ENCODE peak calls at places on chromosome 7, in ten cellular contexts. U, D, V, Q, L, Z, C, A, S and T are unnamed samples.

GRCh38 chr7:147146169-147146568 is 1029.6 kb downstream of the CNTNAP2 start:
- DNase-seq in U (no peak), D (no peak), V (no peak), Q (no peak), L (no peak), Z (no peak), C (no peak), A (no peak), S (no peak), T (no peak)

GRCh38 chr7:37081436-37081835 is 357.1 kb upstream of the AOAH start:
- DNase-seq in U (no peak), D (no peak), V (no peak), Q (peak), L (no peak), Z (no peak), C (no peak), A (no peak), S (no peak), T (no peak)

GRCh38 chr7:138979226-138979979 is 1.8 kb downstream of the KIAA1549 start:
- DNase-seq in U (no peak), D (no peak), V (no peak), Q (no peak), L (no peak), Z (no peak), C (no peak), A (no peak), S (no peak), T (peak)

GRCh38 chr7:22329816-22330524 is 27.0 kb downstream of the RAPGEF5 start:
- DNase-seq in U (no peak), D (no peak), V (no peak), Q (no peak), L (no peak), Z (no peak), C (no peak), A (no peak), S (no peak), T (no peak)

GRCh38 chr7:35617076-35617475 is 77.9 kb downstream of the HERPUD2 start:
- DNase-seq in U (no peak), D (no peak), V (no peak), Q (no peak), L (no peak), Z (no peak), C (no peak), A (no peak), S (no peak), T (no peak)

GRCh38 chr7:17233643-17234397 is 64.6 kb upstream of the AHR start:
- DNase-seq in U (no peak), D (no peak), V (no peak), Q (no peak), L (no peak), Z (no peak), C (peak), A (no peak), S (no peak), T (no peak)

GRCh38 chr7:155477469-155477868 is 19.5 kb downstream of the EN2 start:
- DNase-seq in U (no peak), D (no peak), V (no peak), Q (no peak), L (no peak), Z (peak), C (no peak), A (no peak), S (no peak), T (no peak)

GRCh38 chr7:152081088-152081487 is 55.6 kb downstream of the GALNT11 start:
- DNase-seq in U (no peak), D (no peak), V (no peak), Q (no peak), L (no peak), Z (no peak), C (no peak), A (no peak), S (peak), T (no peak)

GRCh38 chr7:94401411-94401810 is 6.7 kb downstream of the COL1A2 start:
- DNase-seq in U (no peak), D (no peak), V (no peak), Q (no peak), L (no peak), Z (no peak), C (no peak), A (no peak), S (no peak), T (no peak)

GRCh38 chr7:88169717-88170320 is 50.0 kb downstream of the SRI start:
- DNase-seq in U (no peak), D (no peak), V (peak), Q (peak), L (peak), Z (no peak), C (peak), A (no peak), S (no peak), T (no peak)

GRCh38 chr7:9127901-9128300 is 694.5 kb downstream of the NXPH1 start:
- DNase-seq in U (no peak), D (no peak), V (no peak), Q (no peak), L (no peak), Z (no peak), C (no peak), A (no peak), S (no peak), T (no peak)

GRCh38 chr7:39890411-39890810 is 59.6 kb upstream of the CDK13 start:
- DNase-seq in U (no peak), D (no peak), V (no peak), Q (no peak), L (no peak), Z (no peak), C (no peak), A (no peak), S (no peak), T (no peak)

GRCh38 chr7:156220078-156220605 is 407.9 kb upstream of the SHH start:
- DNase-seq in U (no peak), D (no peak), V (no peak), Q (no peak), L (no peak), Z (no peak), C (no peak), A (no peak), S (no peak), T (no peak)

GRCh38 chr7:121360564-121360963 is 31.8 kb downstream of the WNT16 start:
- DNase-seq in U (no peak), D (no peak), V (no peak), Q (no peak), L (no peak), Z (no peak), C (no peak), A (no peak), S (no peak), T (no peak)

GRCh38 chr7:15515201-15515777 is 46.5 kb downstream of the AGMO start:
- DNase-seq in U (no peak), D (no peak), V (peak), Q (peak), L (no peak), Z (no peak), C (no peak), A (no peak), S (no peak), T (no peak)

GRCh38 chr7:156657681-156658080 is 17.1 kb downstream of the RNF32 start:
- DNase-seq in U (no peak), D (no peak), V (no peak), Q (no peak), L (no peak), Z (no peak), C (no peak), A (no peak), S (no peak), T (no peak)

GRCh38 chr7:119482671-119483070 is 790.3 kb upstream of the KCND2 start:
- DNase-seq in U (no peak), D (no peak), V (peak), Q (no peak), L (no peak), Z (no peak), C (no peak), A (no peak), S (no peak), T (no peak)

GRCh38 chr7:117269895-117270294 is 53.0 kb downstream of the WNT2 start:
- DNase-seq in U (no peak), D (no peak), V (no peak), Q (peak), L (no peak), Z (no peak), C (no peak), A (no peak), S (no peak), T (no peak)

GRCh38 chr7:17495655-17496396 is 197.4 kb downstream of the AHR start:
- DNase-seq in U (no peak), D (no peak), V (no peak), Q (no peak), L (no peak), Z (no peak), C (no peak), A (no peak), S (no peak), T (no peak)

GRCh38 chr7:133434246-133434865 is 181.5 kb downstream of the EXOC4 start:
- DNase-seq in U (no peak), D (no peak), V (peak), Q (peak), L (peak), Z (no peak), C (no peak), A (no peak), S (no peak), T (no peak)

GRCh38 chr7:137943132-137943551 is 58.7 kb downstream of the CREB3L2 start:
- DNase-seq in U (no peak), D (no peak), V (peak), Q (peak), L (peak), Z (no peak), C (no peak), A (no peak), S (no peak), T (no peak)

GRCh38 chr7:30285067-30285530 is 702 bp downstream of the ZNRF2 start:
- DNase-seq in U (peak), D (peak), V (peak), Q (no peak), L (peak), Z (no peak), C (no peak), A (no peak), S (no peak), T (no peak)

GRCh38 chr7:40717242-40717641 is 582.4 kb downstream of the SUGCT start:
- DNase-seq in U (no peak), D (no peak), V (peak), Q (peak), L (no peak), Z (peak), C (no peak), A (no peak), S (no peak), T (peak)

GRCh38 chr7:30869794-30870491 is 41.7 kb upstream of the AQP1 start:
- DNase-seq in U (no peak), D (no peak), V (no peak), Q (peak), L (no peak), Z (no peak), C (no peak), A (no peak), S (no peak), T (no peak)

GRCh38 chr7:57348646-57349269 is 101.2 kb upstream of the ZNF716 start:
- DNase-seq in U (no peak), D (no peak), V (no peak), Q (no peak), L (no peak), Z (no peak), C (no peak), A (no peak), S (no peak), T (no peak)

GRCh38 chr7:30918676-30919075 is 7.0 kb downstream of the AQP1 start:
- DNase-seq in U (peak), D (no peak), V (no peak), Q (no peak), L (no peak), Z (peak), C (no peak), A (no peak), S (no peak), T (no peak)

GRCh38 chr7:154409703-154410311 is 357.6 kb downstream of the DPP6 start:
- DNase-seq in U (no peak), D (no peak), V (peak), Q (no peak), L (peak), Z (no peak), C (no peak), A (peak), S (peak), T (no peak)

GRCh38 chr7:9761224-9761623 is 1212.4 kb upstream of the PHF14 start:
- DNase-seq in U (no peak), D (no peak), V (no peak), Q (no peak), L (no peak), Z (no peak), C (no peak), A (no peak), S (no peak), T (no peak)

GRCh38 chr7:5523052-5523711 is 99.5 kb upstream of the TNRC18 start:
- DNase-seq in U (peak), D (no peak), V (peak), Q (no peak), L (no peak), Z (no peak), C (no peak), A (no peak), S (no peak), T (no peak)
- TF ChIP-seq POLR2AphosphoS5 in U (no peak), D (peak), V (no peak), Q (peak), L (no peak), Z (no peak), C (peak), A (peak), S (no peak), T (no peak)

DNA sequence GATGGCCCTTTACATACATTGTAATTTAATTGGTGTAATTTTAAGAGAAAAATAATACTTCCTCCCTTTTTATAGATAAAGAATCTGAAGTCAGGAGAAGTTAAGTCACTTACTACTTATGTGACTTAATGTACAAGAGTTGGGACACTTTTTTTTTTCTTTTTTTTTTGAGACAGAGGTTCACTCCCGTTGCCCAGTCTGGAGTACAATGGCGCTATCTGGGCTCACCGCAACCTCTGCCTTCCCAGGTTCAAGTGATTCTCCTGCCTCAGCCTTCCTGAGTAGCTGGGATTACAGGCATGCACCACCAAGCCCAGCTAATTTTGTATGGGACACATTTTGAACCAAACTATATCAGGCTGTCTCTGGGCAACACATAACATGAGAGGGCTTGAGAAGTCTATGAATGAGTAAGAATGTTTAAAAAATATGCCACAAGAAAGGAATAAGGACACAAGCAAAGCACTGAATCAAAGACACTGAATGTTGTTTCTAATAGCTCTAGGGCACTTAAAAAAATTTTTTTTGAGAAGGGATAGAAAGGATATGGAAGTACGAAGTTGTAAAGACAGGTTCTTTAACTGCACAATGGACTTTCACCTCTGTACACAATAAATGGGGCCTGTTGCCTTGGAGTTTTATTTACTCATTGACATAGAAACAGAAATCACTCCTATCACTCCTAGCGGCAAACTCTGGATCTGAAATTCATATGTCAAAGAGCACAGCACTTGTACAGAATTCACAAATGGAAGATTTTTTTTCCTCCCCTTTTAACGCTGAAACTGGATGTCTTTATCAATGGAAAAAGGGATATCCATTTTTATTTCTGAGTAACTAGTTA is 18.5 kb downstream of the NT5C3A start:
- DNase-seq in U (no peak), D (no peak), V (no peak), Q (no peak), L (no peak), Z (no peak), C (no peak), A (no peak), S (no peak), T (no peak)
- TF ChIP-seq POLR2AphosphoS5 in U (no peak), D (no peak), V (no peak), Q (no peak), L (no peak), Z (no peak), C (no peak), A (no peak), S (no peak), T (no peak)

GRCh38 chr7:106872763-106873162 is 7.7 kb downstream of the PIK3CG start:
- DNase-seq in U (no peak), D (no peak), V (no peak), Q (no peak), L (no peak), Z (no peak), C (no peak), A (no peak), S (no peak), T (no peak)

GRCh38 chr7:106869954-106870353 is 4.9 kb downstream of the PIK3CG start:
- DNase-seq in U (no peak), D (no peak), V (no peak), Q (no peak), L (no peak), Z (no peak), C (no peak), A (no peak), S (no peak), T (no peak)

GRCh38 chr7:106871793-106872571 is 6.9 kb downstream of the PIK3CG start:
- DNase-seq in U (no peak), D (no peak), V (no peak), Q (peak), L (no peak), Z (no peak), C (no peak), A (no peak), S (no peak), T (no peak)

GRCh38 chr7:106870528-106870927 is 5.4 kb downstream of the PIK3CG start:
- DNase-seq in U (no peak), D (no peak), V (no peak), Q (peak), L (no peak), Z (no peak), C (no peak), A (no peak), S (no peak), T (no peak)

GRCh38 chr7:106870983-106871410 is 5.9 kb downstream of the PIK3CG start:
- DNase-seq in U (no peak), D (peak), V (no peak), Q (peak), L (no peak), Z (no peak), C (no peak), A (peak), S (no peak), T (no peak)
- TF ChIP-seq POLR2AphosphoS5 in U (no peak), D (no peak), V (no peak), Q (no peak), L (no peak), Z (no peak), C (no peak), A (no peak), S (no peak), T (no peak)

GRCh38 chr7:423312-424260 is 96.1 kb downstream of the PDGFA start:
- DNase-seq in U (no peak), D (no peak), V (no peak), Q (no peak), L (no peak), Z (no peak), C (no peak), A (no peak), S (no peak), T (no peak)

GRCh38 chr7:426510-426909 is 93.1 kb downstream of the PDGFA start:
- DNase-seq in U (no peak), D (no peak), V (no peak), Q (no peak), L (no peak), Z (no peak), C (no peak), A (no peak), S (no peak), T (no peak)

GRCh38 chr7:425794-426188 is 93.9 kb downstream of the PDGFA start:
- DNase-seq in U (no peak), D (no peak), V (no peak), Q (no peak), L (no peak), Z (no peak), C (no peak), A (no peak), S (no peak), T (no peak)

GRCh38 chr7:424301-424935 is 95.2 kb downstream of the PDGFA start:
- DNase-seq in U (no peak), D (no peak), V (no peak), Q (no peak), L (no peak), Z (no peak), C (no peak), A (no peak), S (no peak), T (no peak)

GRCh38 chr7:424961-425793 is 94.5 kb downstream of the PDGFA start:
- DNase-seq in U (peak), D (no peak), V (no peak), Q (no peak), L (no peak), Z (no peak), C (no peak), A (no peak), S (no peak), T (no peak)
- TF ChIP-seq POLR2AphosphoS5 in U (peak), D (no peak), V (no peak), Q (no peak), L (no peak), Z (no peak), C (no peak), A (no peak), S (no peak), T (no peak)

GRCh38 chr7:252981-253380 is 37.0 kb upstream of the FOXL3 start:
- DNase-seq in U (no peak), D (no peak), V (no peak), Q (no peak), L (no peak), Z (no peak), C (no peak), A (no peak), S (no peak), T (no peak)

GRCh38 chr7:250523-250922 is 39.4 kb upstream of the FOXL3 start:
- DNase-seq in U (no peak), D (no peak), V (no peak), Q (no peak), L (no peak), Z (no peak), C (no peak), A (no peak), S (no peak), T (no peak)

GRCh38 chr7:252216-252965 is 37.6 kb upstream of the FOXL3 start:
- DNase-seq in U (no peak), D (no peak), V (no peak), Q (no peak), L (no peak), Z (no peak), C (no peak), A (no peak), S (no peak), T (no peak)

GRCh38 chr7:251005-251404 is 39.0 kb upstream of the FOXL3 start:
- DNase-seq in U (no peak), D (no peak), V (no peak), Q (no peak), L (no peak), Z (no peak), C (no peak), A (no peak), S (no peak), T (no peak)

GRCh38 chr7:251446-252175 is 38.4 kb upstream of the FOXL3 start:
- DNase-seq in U (no peak), D (no peak), V (no peak), Q (no peak), L (no peak), Z (no peak), C (no peak), A (no peak), S (no peak), T (no peak)
- TF ChIP-seq POLR2AphosphoS5 in U (no peak), D (no peak), V (no peak), Q (no peak), L (no peak), Z (no peak), C (no peak), A (no peak), S (no peak), T (no peak)

GRCh38 chr7:3240826-3241430 is 60.1 kb upstream of the SDK1 start:
- DNase-seq in U (no peak), D (no peak), V (no peak), Q (no peak), L (no peak), Z (no peak), C (no peak), A (no peak), S (no peak), T (no peak)

GRCh38 chr7:3238525-3239210 is 62.4 kb upstream of the SDK1 start:
- DNase-seq in U (no peak), D (no peak), V (no peak), Q (no peak), L (no peak), Z (no peak), C (no peak), A (no peak), S (no peak), T (no peak)

GRCh38 chr7:3236268-3236667 is 64.8 kb upstream of the SDK1 start:
- DNase-seq in U (no peak), D (no peak), V (no peak), Q (no peak), L (no peak), Z (no peak), C (no peak), A (no peak), S (no peak), T (no peak)

GRCh38 chr7:3241686-3242258 is 59.3 kb upstream of the SDK1 start:
- DNase-seq in U (no peak), D (no peak), V (no peak), Q (no peak), L (no peak), Z (no peak), C (no peak), A (no peak), S (no peak), T (no peak)

DNA sequence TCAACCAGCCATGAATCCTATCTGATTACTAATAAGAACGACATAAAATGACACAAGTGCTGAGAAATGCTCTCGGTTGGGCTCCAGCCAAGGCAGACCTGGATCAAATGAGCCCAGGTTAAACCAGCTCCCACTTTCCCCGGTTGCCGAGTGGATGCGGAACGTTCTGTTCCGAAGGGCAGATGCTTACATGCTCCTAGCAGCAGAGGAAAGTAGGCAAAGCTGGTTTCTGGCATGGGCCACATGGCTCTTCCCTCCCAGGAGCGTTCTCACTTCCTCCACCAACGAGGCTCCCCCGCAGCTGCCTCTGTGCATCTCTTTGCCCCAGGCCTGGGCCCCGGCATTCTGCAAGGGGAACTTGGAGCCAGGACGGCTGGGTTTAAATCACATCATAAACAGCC is 61.8 kb upstream of the SDK1 start:
- DNase-seq in U (no peak), D (no peak), V (no peak), Q (no peak), L (no peak), Z (no peak), C (no peak), A (no peak), S (no peak), T (no peak)
- TF ChIP-seq POLR2AphosphoS5 in U (no peak), D (no peak), V (no peak), Q (no peak), L (no peak), Z (no peak), C (no peak), A (no peak), S (no peak), T (no peak)